ENCODE peak calls at places on chromosomes 16 and 17, in four cellular contexts. A, P, Y and I are unnamed samples.

GRCh38 chr16:74735162-74735452 is 34.4 kb upstream of the MLKL start:
- DNase-seq in A (no peak), P (no peak), Y (no peak), I (no peak)

GRCh38 chr16:66269631-66270332 is 96.7 kb upstream of the CDH5 start:
- DNase-seq in A (no peak), P (no peak), Y (no peak), I (no peak)

GRCh38 chr17:82275326-82275725 is 1.8 kb upstream of the CSNK1D start:
- DNase-seq in A (no peak), P (no peak), Y (no peak), I (no peak)

GRCh38 chr17:37642706-37643105 is 540 bp downstream of the DDX52 start:
- DNase-seq in A (no peak), P (peak; percentile 31), Y (no peak), I (no peak)

GRCh38 chr17:17124341-17124740 is 81.8 kb downstream of the PLD6 start:
- DNase-seq in A (no peak), P (no peak), Y (no peak), I (no peak)

GRCh38 chr16:30051518-30051917 is 14.0 kb upstream of the ALDOA start:
- DNase-seq in A (no peak), P (peak; percentile 70), Y (no peak), I (peak; percentile 75)

GRCh38 chr17:48598727-48599126 is 5.1 kb upstream of the HOXB5 start:
- DNase-seq in A (no peak), P (no peak), Y (no peak), I (no peak)

GRCh38 chr16:87780385-87780989 is 14.7 kb upstream of the KLHDC4 start:
- DNase-seq in A (peak; percentile 87), P (peak; percentile 38), Y (peak; percentile 29), I (peak; percentile 59)

GRCh38 chr17:13306310-13306962 is 288.6 kb upstream of the ELAC2 start:
- DNase-seq in A (no peak), P (peak; percentile 84), Y (peak; percentile 24), I (no peak)

GRCh38 chr16:79599837-79600635 is 501 bp downstream of the MAF start:
- DNase-seq in A (no peak), P (no peak), Y (peak; percentile 14), I (no peak)

GRCh38 chr16:22638393-22639206 is 127.9 kb downstream of the NPIPB5 start:
- DNase-seq in A (no peak), P (no peak), Y (no peak), I (no peak)

GRCh38 chr17:79073016-79073705 is 1.5 kb upstream of the ENGASE start:
- DNase-seq in A (no peak), P (no peak), Y (no peak), I (no peak)

GRCh38 chr16:21302898-21303528 is 24.9 kb upstream of the CRYM start:
- DNase-seq in A (peak; percentile 55), P (peak; percentile 93), Y (peak; percentile 23), I (no peak)

GRCh38 chr17:31321481-31321880 is at the start of gene EVI2A:
- DNase-seq in A (peak; percentile 69), P (peak; percentile 88), Y (no peak), I (peak; percentile 57)

GRCh38 chr17:35790826-35791225 is 4.6 kb downstream of the MMP28 start:
- DNase-seq in A (no peak), P (no peak), Y (no peak), I (no peak)

GRCh38 chr16:30063893-30064745 is 1.4 kb upstream of the ALDOA start:
- DNase-seq in A (peak; percentile 53), P (peak; percentile 37), Y (peak; percentile 73), I (peak; percentile 43)

GRCh38 chr17:53336281-53336680 is 486.4 kb upstream of the KIF2B start:
- DNase-seq in A (no peak), P (no peak), Y (no peak), I (no peak)

GRCh38 chr16:84922351-84923135 is 88.8 kb downstream of the ZDHHC7 start:
- DNase-seq in A (no peak), P (peak; percentile 46), Y (no peak), I (peak; percentile 64)

GRCh38 chr17:43945074-43945824 is 3.0 kb upstream of the PPY start:
- DNase-seq in A (no peak), P (peak; percentile 30), Y (no peak), I (no peak)

GRCh38 chr17:16652847-16653366 is 743 bp downstream of the ZNF624 start:
- DNase-seq in A (no peak), P (no peak), Y (no peak), I (no peak)

GRCh38 chr16:72913551-72913950 is 134.4 kb downstream of the ZFHX3 start:
- DNase-seq in A (no peak), P (no peak), Y (no peak), I (no peak)

GRCh38 chr17:43608313-43608712 is 53.4 kb downstream of the MEOX1 start:
- DNase-seq in A (peak; percentile 28), P (peak; percentile 70), Y (no peak), I (no peak)

GRCh38 chr17:46889519-46889918 is 33.4 kb upstream of the GOSR2 start:
- DNase-seq in A (no peak), P (no peak), Y (no peak), I (no peak)

GRCh38 chr17:77420804-77421634 is 280.2 kb downstream of the SEC14L1 start:
- DNase-seq in A (no peak), P (peak; percentile 93), Y (peak; percentile 73), I (peak; percentile 42)

GRCh38 chr16:8905168-8905762 is 23.1 kb downstream of the LITAFD start:
- DNase-seq in A (no peak), P (peak; percentile 45), Y (no peak), I (peak; percentile 42)

GRCh38 chr16:11175850-11176341 is 80.1 kb downstream of the SOCS1 start:
- DNase-seq in A (peak; percentile 95), P (no peak), Y (no peak), I (no peak)

GRCh38 chr17:81020767-81021497 is 14.0 kb upstream of the BAIAP2 start:
- DNase-seq in A (no peak), P (peak; percentile 34), Y (peak; percentile 64), I (no peak)

GRCh38 chr17:27646232-27646631 is 15.2 kb downstream of the LGALS9 start:
- DNase-seq in A (no peak), P (no peak), Y (no peak), I (no peak)

GRCh38 chr16:79334127-79334526 is 266.4 kb downstream of the MAF start:
- DNase-seq in A (no peak), P (no peak), Y (peak; percentile 79), I (no peak)

GRCh38 chr17:76657505-76658386 is 14.2 kb upstream of the ST6GALNAC1 start:
- DNase-seq in A (no peak), P (no peak), Y (no peak), I (no peak)

GRCh38 chr16:23026777-23027362 is 122.4 kb downstream of the USP31 start:
- DNase-seq in A (no peak), P (peak; percentile 25), Y (no peak), I (peak; percentile 25)

GRCh38 chr17:81940538-81941483 is 3.7 kb upstream of the PYCR1 start:
- DNase-seq in A (no peak), P (no peak), Y (no peak), I (no peak)

GRCh38 chr16:56611281-56611833 is 3.0 kb downstream of the MT2A start:
- DNase-seq in A (no peak), P (peak; percentile 67), Y (no peak), I (peak; percentile 45)

DNA sequence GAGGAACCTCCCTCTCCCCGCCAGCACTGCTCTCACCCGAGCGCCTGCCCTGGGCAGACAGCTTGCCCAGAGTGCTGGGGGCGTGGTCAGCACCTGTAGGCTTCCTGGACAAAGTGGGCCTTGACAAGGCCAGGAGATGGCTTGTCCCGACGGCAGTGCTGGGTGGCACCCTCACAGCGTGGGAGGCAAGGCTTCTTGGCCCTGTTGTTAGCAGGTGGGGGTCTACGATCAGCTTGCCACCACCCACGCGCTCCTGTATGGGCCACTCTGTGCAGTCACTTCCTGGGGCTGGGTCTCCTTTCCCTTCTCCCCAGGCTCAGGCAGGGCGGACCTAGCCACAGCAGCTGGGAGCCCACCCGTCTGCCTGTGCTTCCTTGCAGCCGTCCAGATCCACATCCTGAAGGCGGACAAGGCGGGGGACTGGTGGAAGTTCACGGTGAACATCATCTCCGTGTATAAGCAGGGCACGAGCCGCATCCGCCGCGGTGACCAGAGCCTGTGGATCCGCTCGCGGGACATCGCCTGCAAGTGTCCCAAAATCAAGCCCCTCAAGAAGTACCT is 218.0 kb downstream of the NTN1 start:
- DNase-seq in A (no peak), P (no peak), Y (no peak), I (peak; percentile 44)
- TF ChIP-seq FOS in A (no peak), P (no peak), Y (no peak), I (no peak)

GRCh38 chr16:57901480-57902069 is 69.4 kb downstream of the CNGB1 start:
- DNase-seq in A (no peak), P (no peak), Y (no peak), I (no peak)

GRCh38 chr16:57898961-57899360 is 72.0 kb downstream of the CNGB1 start:
- DNase-seq in A (no peak), P (no peak), Y (no peak), I (no peak)

GRCh38 chr16:57899771-57900661 is 70.9 kb downstream of the CNGB1 start:
- DNase-seq in A (no peak), P (peak; percentile 62), Y (peak; percentile 83), I (peak; percentile 67)

GRCh38 chr16:57903656-57904055 is 67.3 kb downstream of the CNGB1 start:
- DNase-seq in A (no peak), P (no peak), Y (no peak), I (no peak)

GRCh38 chr16:57900796-57901479 is 70.0 kb downstream of the CNGB1 start:
- DNase-seq in A (no peak), P (no peak), Y (no peak), I (no peak)
- TF ChIP-seq FOS in A (no peak), P (no peak), Y (no peak), I (no peak)

DNA sequence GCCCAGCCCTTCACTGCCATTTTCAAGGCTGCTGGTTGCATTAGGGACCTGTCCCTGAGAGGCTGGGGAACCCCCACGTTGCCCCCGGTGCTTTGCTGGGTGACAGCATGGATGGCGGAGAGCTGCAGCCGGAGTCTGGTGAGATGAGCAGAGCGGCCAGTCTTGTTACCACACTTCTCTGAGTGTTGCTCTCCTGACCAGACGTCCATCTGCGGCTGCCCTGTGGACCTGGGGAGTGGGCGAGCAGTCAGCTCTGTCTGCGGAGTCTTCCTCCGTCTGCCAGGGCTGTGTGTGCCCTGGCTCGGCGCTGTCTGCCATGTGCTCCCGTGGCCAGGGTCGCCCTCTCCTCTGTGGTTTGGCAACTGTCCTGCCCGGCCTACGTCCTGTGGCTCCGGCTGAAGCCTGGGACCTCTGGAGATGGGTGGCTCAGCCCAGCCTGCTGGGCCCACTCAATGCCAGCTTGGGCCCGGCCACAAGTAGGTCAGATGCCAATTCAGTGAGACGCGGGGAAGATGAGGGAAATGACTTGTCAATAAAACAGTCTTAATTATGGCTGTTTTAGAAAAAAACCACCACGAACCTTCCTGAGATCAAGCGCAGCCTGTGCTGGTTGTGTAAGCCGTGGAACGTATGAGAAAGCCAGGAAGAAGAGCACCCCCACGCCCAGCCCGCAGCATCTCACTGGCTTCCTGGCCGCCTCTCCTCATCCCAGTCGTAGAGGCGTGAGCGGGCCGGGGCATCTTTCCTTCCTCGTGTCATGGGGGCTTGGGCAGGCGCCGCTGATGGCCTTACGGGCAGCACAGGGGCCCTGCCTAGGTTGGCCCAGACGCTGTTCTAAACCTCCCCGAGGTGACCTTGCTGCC is 7.9 kb downstream of the KCTD5 start:
- DNase-seq in A (no peak), P (no peak), Y (no peak), I (no peak)
- TF ChIP-seq FOS in A (no peak), P (no peak), Y (no peak), I (no peak)

DNA sequence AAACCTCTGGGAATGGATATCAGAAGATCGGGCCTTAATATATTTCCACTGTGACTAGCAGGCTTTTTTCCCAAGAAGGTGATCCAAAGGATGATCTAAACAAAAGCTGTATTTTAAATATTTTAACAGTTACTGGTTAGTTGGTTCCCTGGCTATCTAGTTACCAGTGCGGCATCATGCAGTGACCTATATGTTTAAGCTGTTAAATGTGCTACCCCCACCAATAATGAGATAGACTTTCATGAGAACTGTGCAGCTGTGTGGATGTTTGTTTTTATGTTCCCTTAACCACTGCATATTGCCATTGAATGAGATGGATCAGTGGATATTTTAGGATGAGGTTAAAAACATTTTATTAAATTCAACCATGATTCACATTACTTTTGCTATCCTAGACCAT is 17.0 kb downstream of the ERN1 start:
- DNase-seq in A (no peak), P (peak; percentile 69), Y (no peak), I (no peak)
- TF ChIP-seq FOS in A (no peak), P (no peak), Y (no peak), I (no peak)